ENCODE peak calls at places on chromosomes 16 and 17, in seven cellular contexts. V, B, S, P, X, A and T are unnamed samples.
A peak's percentile ranks its signal among the peaks of the same experiment; 100 is the strongest.

GRCh38 chr16:58271589-58271988 is 23.2 kb downstream of the PRSS54 start:
- DNase-seq in V (no peak), B (no peak), S (no peak), P (no peak), X (peak; percentile 4), A (no peak), T (no peak)

GRCh38 chr17:83160443-83161297 is 81.3 kb downstream of the METRNL start:
- DNase-seq in V (no peak), B (no peak), S (no peak), P (no peak), X (no peak), A (no peak), T (no peak)

GRCh38 chr16:85569615-85570212 is 43.4 kb upstream of the GSE1 start:
- DNase-seq in V (no peak), B (no peak), S (no peak), P (no peak), X (no peak), A (peak; percentile 84), T (no peak)

GRCh38 chr16:60031751-60032150 is 1297.6 kb upstream of the GOT2 start:
- DNase-seq in V (no peak), B (no peak), S (no peak), P (no peak), X (no peak), A (peak; percentile 1), T (no peak)

GRCh38 chr17:50100921-50101345 is 5.8 kb downstream of the PDK2 start:
- DNase-seq in V (no peak), B (no peak), S (no peak), P (no peak), X (no peak), A (peak; percentile 31), T (no peak)

GRCh38 chr16:392450-393027 is 4.5 kb upstream of the NME4 start:
- DNase-seq in V (no peak), B (no peak), S (no peak), P (no peak), X (no peak), A (no peak), T (no peak)

GRCh38 chr16:6096931-6097665 is 999.5 kb upstream of the EEF2KMT start:
- DNase-seq in V (no peak), B (no peak), S (no peak), P (no peak), X (no peak), A (no peak), T (no peak)

GRCh38 chr17:9236286-9237052 is 215.2 kb downstream of the NTN1 start:
- DNase-seq in V (no peak), B (no peak), S (no peak), P (no peak), X (no peak), A (no peak), T (no peak)

GRCh38 chr17:58527306-58527705 is 12.9 kb upstream of the MTMR4 start:
- DNase-seq in V (no peak), B (no peak), S (no peak), P (no peak), X (no peak), A (no peak), T (no peak)

GRCh38 chr17:68172461-68172954 is 75.3 kb upstream of the AMZ2 start:
- DNase-seq in V (peak; percentile 82), B (no peak), S (peak; percentile 79), P (peak; percentile 62), X (peak; percentile 71), A (peak; percentile 41), T (no peak)

GRCh38 chr16:30886145-30886544 is 7.7 kb downstream of the BCL7C start:
- DNase-seq in V (no peak), B (no peak), S (no peak), P (no peak), X (no peak), A (no peak), T (no peak)

GRCh38 chr16:66205287-66206167 is 161.0 kb upstream of the CDH5 start:
- DNase-seq in V (no peak), B (no peak), S (no peak), P (no peak), X (no peak), A (no peak), T (no peak)

GRCh38 chr17:50312311-50312710 is 33.6 kb upstream of the XYLT2 start:
- DNase-seq in V (no peak), B (no peak), S (no peak), P (no peak), X (no peak), A (no peak), T (no peak)

GRCh38 chr17:55577011-55577586 is 65.8 kb upstream of the SMIM36 start:
- DNase-seq in V (no peak), B (no peak), S (no peak), P (peak; percentile 53), X (no peak), A (peak; percentile 77), T (no peak)

GRCh38 chr16:69494993-69495392 is 70.6 kb downstream of the CYB5B start:
- DNase-seq in V (peak; percentile 43), B (no peak), S (no peak), P (no peak), X (peak; percentile 45), A (no peak), T (no peak)

GRCh38 chr17:76612977-76613851 is 27.6 kb upstream of the ST6GALNAC2 start:
- DNase-seq in V (no peak), B (no peak), S (peak; percentile 29), P (no peak), X (peak; percentile 58), A (peak; percentile 18), T (no peak)

GRCh38 chr16:55041540-55042234 is 111.0 kb downstream of the IRX5 start:
- DNase-seq in V (no peak), B (no peak), S (no peak), P (no peak), X (no peak), A (no peak), T (no peak)

GRCh38 chr17:72778161-72779151 is 314.0 kb downstream of the SLC39A11 start:
- DNase-seq in V (no peak), B (no peak), S (no peak), P (no peak), X (no peak), A (no peak), T (no peak)

GRCh38 chr16:85430523-85431381 is 182.4 kb upstream of the GSE1 start:
- DNase-seq in V (no peak), B (no peak), S (peak; percentile 8), P (no peak), X (no peak), A (no peak), T (no peak)

GRCh38 chr16:87169509-87169985 is 147.6 kb downstream of the C16orf95 start:
- DNase-seq in V (no peak), B (peak; percentile 18), S (no peak), P (no peak), X (no peak), A (no peak), T (no peak)

GRCh38 chr16:87172632-87173031 is 144.6 kb downstream of the C16orf95 start:
- DNase-seq in V (no peak), B (no peak), S (no peak), P (no peak), X (peak; percentile 21), A (no peak), T (no peak)

GRCh38 chr16:87170310-87170709 is 146.9 kb downstream of the C16orf95 start:
- DNase-seq in V (no peak), B (no peak), S (no peak), P (no peak), X (no peak), A (no peak), T (no peak)

GRCh38 chr16:87173294-87173883 is 143.8 kb downstream of the C16orf95 start:
- DNase-seq in V (no peak), B (no peak), S (no peak), P (no peak), X (no peak), A (peak; percentile 21), T (no peak)

GRCh38 chr16:87171723-87172122 is 145.5 kb downstream of the C16orf95 start:
- DNase-seq in V (no peak), B (no peak), S (no peak), P (no peak), X (no peak), A (no peak), T (no peak)
- TF ChIP-seq CTCF in V (no peak), B (no peak), S (no peak), P (no peak), X (no peak), A (no peak), T (no peak)

DNA sequence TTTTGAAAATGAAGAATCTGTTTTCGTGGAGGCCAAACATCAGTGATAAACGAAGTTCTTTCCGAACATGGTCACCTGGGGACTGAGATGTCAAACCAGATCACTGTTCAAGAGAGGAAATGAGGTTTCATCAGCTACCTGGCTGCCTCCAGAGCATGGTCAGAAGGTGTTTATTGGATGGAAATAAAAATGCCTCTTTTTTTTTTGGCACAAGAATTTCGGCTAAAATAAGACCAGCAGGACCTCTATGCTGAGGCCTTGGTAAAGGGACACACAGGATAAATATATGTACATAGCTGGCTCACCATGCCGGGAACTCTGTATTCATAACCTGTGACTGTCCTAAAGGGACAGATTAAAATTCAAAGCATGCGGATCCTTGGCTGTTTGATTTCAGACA is 135.3 kb downstream of the UTP18 start:
- DNase-seq in V (no peak), B (no peak), S (no peak), P (no peak), X (no peak), A (no peak), T (no peak)
- TF ChIP-seq CTCF in V (no peak), B (no peak), S (no peak), P (no peak), X (no peak), A (no peak), T (no peak)

DNA sequence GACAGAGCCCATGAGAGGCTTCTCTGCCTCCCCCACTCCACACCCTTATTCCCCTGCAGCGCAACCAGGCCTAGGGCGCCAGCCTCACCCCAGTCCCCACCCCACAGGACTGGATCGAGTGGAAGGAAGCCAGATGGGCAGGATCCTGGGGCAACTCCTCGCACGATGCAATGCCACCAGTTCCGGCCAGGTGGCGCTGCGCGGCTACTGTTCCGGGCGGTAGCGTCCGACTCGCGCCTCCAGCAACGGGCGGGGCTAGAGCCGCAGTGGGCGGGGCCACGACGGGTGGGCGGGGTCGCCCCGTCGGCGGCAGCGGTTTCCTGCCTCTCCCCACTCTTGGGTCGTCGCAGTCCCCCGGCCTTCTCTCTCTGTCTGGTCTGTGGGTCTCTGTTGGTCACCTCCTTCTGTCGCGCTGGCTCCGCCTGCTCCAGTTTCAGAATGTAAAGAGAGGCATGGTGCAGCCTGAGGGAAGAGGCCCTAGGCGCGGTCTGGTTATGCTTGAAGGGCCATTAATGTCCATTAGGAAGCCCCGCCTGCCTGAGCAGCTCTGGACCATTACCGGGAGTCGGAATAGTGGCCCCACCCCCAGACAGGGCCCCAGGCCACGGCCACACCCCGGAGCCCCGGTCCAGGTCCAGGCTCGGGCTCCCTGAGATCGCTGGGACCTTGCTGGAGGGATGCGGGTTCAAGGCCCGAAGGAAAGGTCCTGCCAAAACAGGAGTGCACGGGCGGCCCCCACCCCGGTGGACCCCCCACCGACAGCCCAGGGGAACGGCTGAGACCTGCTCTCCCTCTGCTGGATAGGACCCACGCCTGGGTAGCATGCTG is 3.4 kb upstream of the NHERF2 start:
- DNase-seq in V (peak; percentile 100), B (peak; percentile 66), S (peak; percentile 99), P (peak; percentile 94), X (peak; percentile 92), A (peak; percentile 80), T (peak; percentile 99)
- TF ChIP-seq CTCF in V (peak; percentile 98), B (peak; percentile 87), S (peak; percentile 95), P (peak; percentile 97), X (peak; percentile 93), A (peak; percentile 98), T (peak; percentile 84)

DNA sequence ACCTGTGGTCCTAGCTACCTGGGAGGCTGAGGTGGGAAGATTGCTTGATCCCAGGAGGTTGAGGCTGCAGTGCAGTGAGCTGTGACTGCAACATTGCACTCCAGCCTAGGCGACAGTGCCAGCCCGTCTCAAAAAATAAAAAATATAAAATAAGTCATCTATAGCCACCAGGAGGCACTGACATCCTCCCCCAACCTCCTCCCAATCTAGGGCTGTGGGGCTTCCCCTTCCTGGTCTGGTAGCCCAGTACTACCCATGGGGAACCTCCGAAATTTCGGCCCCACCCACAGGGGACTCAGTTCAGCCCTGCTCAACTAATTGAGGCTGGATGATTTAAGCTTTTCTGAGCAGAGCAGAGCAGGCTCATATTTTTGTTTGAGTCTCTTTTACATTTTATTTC is 3.2 kb downstream of the ZSCAN10 start:
- DNase-seq in V (no peak), B (no peak), S (no peak), P (no peak), X (peak; percentile 35), A (no peak), T (no peak)
- TF ChIP-seq CTCF in V (peak; percentile 33), B (no peak), S (no peak), P (peak; percentile 26), X (peak; percentile 19), A (peak; percentile 57), T (peak; percentile 21)